ENCODE peak calls at places on chromosome 11, in eight cellular contexts. J is epithelial cell of esophagus; W is HepG2; M is Kasumi-1; E is stimulated activated CD4-positive, alpha-beta T cell treated with anti-CD3 and anti-CD28 coated beads, Interleukin-1b, Interleukin-23, amount 100 ng/mL, for 1 hour; U is HAP-1; P is substantia nigra; C is dermis blood vessel endothelial cell. N is an unnamed sample.

GRCh38 chr11:87399341-87399740 is 361.6 kb downstream of the TMEM135 start:
- DNase-seq in J (no peak), W (no peak), M (no peak), E (no peak), U (no peak), P (no peak), C (no peak), N (no peak)

GRCh38 chr11:28338371-28338770 is 230.2 kb downstream of the METTL15 start:
- DNase-seq in J (no peak), W (no peak), M (no peak), E (no peak), U (no peak), P (no peak), C (no peak), N (peak; percentile 53)

GRCh38 chr11:47856186-47856585 is 8.0 kb upstream of the NUP160 start:
- DNase-seq in J (peak; percentile 29), W (no peak), M (no peak), E (no peak), U (no peak), P (no peak), C (no peak), N (peak; percentile 58)

GRCh38 chr11:64753019-64753379 is 6.8 kb downstream of the PYGM start:
- DNase-seq in J (no peak), W (no peak), M (no peak), E (no peak), U (no peak), P (no peak), C (no peak), N (no peak)

GRCh38 chr11:116500833-116501622 is 271.8 kb downstream of the BUD13 start:
- DNase-seq in J (no peak), W (no peak), M (no peak), E (no peak), U (peak; percentile 28), P (no peak), C (no peak), N (no peak)

GRCh38 chr11:46896719-46897406 is 21.5 kb downstream of the LRP4 start:
- DNase-seq in J (peak; percentile 65), W (peak; percentile 52), M (peak; percentile 75), E (no peak), U (peak; percentile 60), P (no peak), C (peak; percentile 65), N (peak; percentile 37)

GRCh38 chr11:100816823-100817222 is 129.7 kb downstream of the ARHGAP42 start:
- DNase-seq in J (peak; percentile 63), W (no peak), M (no peak), E (no peak), U (no peak), P (no peak), C (peak; percentile 70), N (peak; percentile 24)

GRCh38 chr11:112972399-112973115 is 11.3 kb downstream of the NCAM1 start:
- DNase-seq in J (no peak), W (no peak), M (no peak), E (no peak), U (no peak), P (no peak), C (no peak), N (no peak)

GRCh38 chr11:7376386-7376785 is 108.9 kb upstream of the OLFML1 start:
- DNase-seq in J (no peak), W (no peak), M (no peak), E (no peak), U (no peak), P (no peak), C (no peak), N (no peak)

GRCh38 chr11:10298342-10298741 is 4.3 kb upstream of the SBF2 start:
- DNase-seq in J (peak; percentile 55), W (peak; percentile 42), M (peak; percentile 59), E (no peak), U (no peak), P (no peak), C (peak; percentile 21), N (peak; percentile 98)

GRCh38 chr11:62680825-62681240 is 2.0 kb upstream of the UBXN1 start:
- DNase-seq in J (peak; percentile 81), W (peak; percentile 80), M (peak; percentile 83), E (peak; percentile 7), U (peak; percentile 59), P (no peak), C (peak; percentile 88), N (peak; percentile 87)

GRCh38 chr11:83600656-83601055 is 314.5 kb upstream of the CCDC90B start:
- DNase-seq in J (no peak), W (peak; percentile 41), M (no peak), E (no peak), U (no peak), P (no peak), C (no peak), N (no peak)

N was measured in IMR-90.